ENCODE peak calls at places on chromosomes 6 and 20, in four cellular contexts. G is BJ, Z is AG08396, X is HEK293T. T is an unnamed sample.

GRCh38 chr6:123803862-123804681 is at the start of gene NKAIN2:
- DNase-seq in G (no peak), Z (no peak), X (peak; percentile 69), T (peak; percentile 49)

GRCh38 chr6:136792066-136792944 is at the start of gene MAP3K5:
- DNase-seq in G (no peak), Z (peak; percentile 79), X (peak; percentile 67), T (peak; percentile 91)

GRCh38 chr6:25452027-25452426 is 172.9 kb downstream of the CARMIL1 start:
- DNase-seq in G (no peak), Z (no peak), X (no peak), T (no peak)

GRCh38 chr6:39700362-39700761 is 24.8 kb downstream of the KIF6 start:
- DNase-seq in G (no peak), Z (no peak), X (no peak), T (no peak)

GRCh38 chr6:137531376-137532092 is 37.3 kb upstream of the OLIG3 start:
- DNase-seq in G (no peak), Z (no peak), X (no peak), T (no peak)

GRCh38 chr6:158361961-158362634 is 49.8 kb downstream of the TULP4 start:
- DNase-seq in G (peak; percentile 23), Z (peak; percentile 53), X (no peak), T (no peak)

GRCh38 chr6:12968290-12968689 is 251.7 kb downstream of the PHACTR1 start:
- DNase-seq in G (no peak), Z (no peak), X (no peak), T (no peak)

GRCh38 chr6:125169058-125169457 is 15.5 kb downstream of the TPD52L1 start:
- DNase-seq in G (no peak), Z (no peak), X (no peak), T (no peak)

GRCh38 chr20:18263723-18264122 is 24.6 kb upstream of the ZNF133 start:
- DNase-seq in G (no peak), Z (no peak), X (no peak), T (peak; percentile 51)

GRCh38 chr6:116159782-116160524 is 34.0 kb upstream of the COL10A1 start:
- DNase-seq in G (peak; percentile 13), Z (no peak), X (no peak), T (no peak)

GRCh38 chr20:61755971-61756421 is 309.7 kb downstream of the TAF4 start:
- DNase-seq in G (no peak), Z (no peak), X (no peak), T (no peak)

GRCh38 chr6:170231496-170232185 is 59.2 kb downstream of the DLL1 start:
- DNase-seq in G (no peak), Z (peak; percentile 57), X (no peak), T (no peak)

GRCh38 chr6:13081189-13081563 is 247.2 kb downstream of the TBC1D7 start:
- DNase-seq in G (no peak), Z (no peak), X (no peak), T (no peak)

GRCh38 chr6:133333852-133334251 is 92.7 kb downstream of the EYA4 start:
- DNase-seq in G (no peak), Z (no peak), X (no peak), T (no peak)

GRCh38 chr20:63223121-63223825 is 7.3 kb upstream of the YTHDF1 start:
- DNase-seq in G (no peak), Z (peak; percentile 56), X (peak; percentile 58), T (peak; percentile 72)

GRCh38 chr20:50335105-50335504 is 144.5 kb downstream of the CEBPB start:
- DNase-seq in G (no peak), Z (no peak), X (peak; percentile 60), T (peak; percentile 68)

GRCh38 chr20:62723351-62723750 is 14.7 kb downstream of the NTSR1 start:
- DNase-seq in G (no peak), Z (no peak), X (no peak), T (no peak)

GRCh38 chr6:130282234-130282995 is 59.7 kb upstream of the SAMD3 start:
- DNase-seq in G (no peak), Z (peak; percentile 9), X (peak; percentile 9), T (peak; percentile 19)

GRCh38 chr6:138161118-138161433 is 663 bp upstream of the ARFGEF3 start:
- DNase-seq in G (no peak), Z (no peak), X (no peak), T (no peak)

GRCh38 chr20:6920991-6921613 is 153.6 kb downstream of the BMP2 start:
- DNase-seq in G (no peak), Z (no peak), X (no peak), T (no peak)

GRCh38 chr20:38130687-38131587 is 34.1 kb downstream of the TGM2 start:
- DNase-seq in G (no peak), Z (no peak), X (no peak), T (no peak)

GRCh38 chr6:14767176-14767575 is 478.7 kb upstream of the JARID2 start:
- DNase-seq in G (no peak), Z (no peak), X (no peak), T (no peak)

GRCh38 chr6:170112583-170112860 is 178.4 kb downstream of the DLL1 start:
- DNase-seq in G (no peak), Z (no peak), X (no peak), T (no peak)

GRCh38 chr6:82270791-82271392 is 23.3 kb upstream of the IBTK start:
- DNase-seq in G (no peak), Z (peak; percentile 25), X (peak; percentile 42), T (peak; percentile 32)

GRCh38 chr6:158124288-158124687 is 43.8 kb downstream of the SERAC1 start:
- DNase-seq in G (no peak), Z (no peak), X (no peak), T (no peak)

GRCh38 chr20:58978351-58979190 is 2.5 kb upstream of the NELFCD start:
- DNase-seq in G (no peak), Z (no peak), X (no peak), T (no peak)

T was measured in hepatocyte.